ENCODE peak calls at places on chromosomes 16 and 17, in six cellular contexts. T is skeletal muscle cell, Q is ACHN, E is thoracic aorta, O is HTR-8/SVneo, U is amniotic epithelial cell. J is an unnamed sample.

GRCh38 chr17:79018045-79018695 is 5.8 kb upstream of the C1QTNF1 start:
- DNase-seq in Q (no peak), U (peak), E (no peak), T (no peak), O (no peak), J (no peak)

GRCh38 chr17:61617261-61617660 is 26.2 kb upstream of the NACA2 start:
- DNase-seq in E (no peak), U (no peak), T (no peak), Q (no peak), O (no peak), J (no peak)

GRCh38 chr17:49388290-49388640 is 26.2 kb upstream of the ZNF652 start:
- DNase-seq in U (no peak), T (no peak), O (no peak), Q (no peak), E (no peak), J (peak)

GRCh38 chr17:41453069-41453468 is 12.3 kb upstream of the KRT38 start:
- DNase-seq in Q (no peak), T (no peak), O (no peak), E (no peak), U (no peak), J (no peak)

GRCh38 chr17:47821424-47822379 is at the start of gene OSBPL7:
- DNase-seq in U (peak), T (peak), O (peak), E (peak), Q (peak), J (peak)

GRCh38 chr17:49557204-49558024 is 18.3 kb upstream of the NXPH3 start:
- DNase-seq in O (peak), Q (peak), T (no peak), U (peak), E (no peak), J (no peak)

GRCh38 chr17:74579910-74580309 is 12.2 kb downstream of the CD300LD start:
- DNase-seq in O (no peak), E (no peak), Q (no peak), U (no peak), T (no peak), J (no peak)

GRCh38 chr16:57675752-57676623 is 7.9 kb downstream of the ADGRG3 start:
- DNase-seq in Q (no peak), T (no peak), U (peak), E (no peak), O (no peak), J (no peak)

GRCh38 chr16:67431077-67431804 is at the start of gene HSD11B2:
- DNase-seq in Q (peak), E (no peak), O (peak), T (no peak), U (peak), J (no peak)

GRCh38 chr17:7237761-7238417 is 1.4 kb downstream of the PHF23 start:
- DNase-seq in U (peak), Q (peak), E (no peak), O (no peak), T (no peak), J (peak)

GRCh38 chr17:76501018-76501826 is at the start of gene RHBDF2:
- DNase-seq in Q (peak), U (peak), O (peak), E (peak), T (no peak), J (peak)

GRCh38 chr16:78705694-78706093 is 606.2 kb downstream of the WWOX start:
- DNase-seq in O (no peak), T (no peak), E (no peak), Q (peak), U (peak), J (no peak)

J was measured in T-helper 22 cell.